ENCODE peak calls at places on chromosomes 16 and 17, in six cellular contexts. V, N, C, Y, O and G are unnamed samples.

GRCh38 chr16:92431-93339 is 14.7 kb downstream of the MPG start:
- DNase-seq in V (no peak), N (no peak), C (no peak), Y (no peak), O (no peak), G (no peak)

GRCh38 chr17:83179378-83179777 is 100.0 kb downstream of the METRNL start:
- DNase-seq in V (no peak), N (peak), C (no peak), Y (no peak), O (no peak), G (no peak)

GRCh38 chr17:78917451-78918307 is 7.5 kb downstream of the TIMP2 start:
- DNase-seq in V (no peak), N (no peak), C (no peak), Y (no peak), O (no peak), G (no peak)

GRCh38 chr17:9218911-9219310 is 197.6 kb downstream of the NTN1 start:
- DNase-seq in V (no peak), N (no peak), C (no peak), Y (peak), O (no peak), G (no peak)

GRCh38 chr16:11045441-11045840 is 101.1 kb downstream of the CLEC16A start:
- DNase-seq in V (no peak), N (no peak), C (peak), Y (no peak), O (no peak), G (peak)

GRCh38 chr16:55703003-55704001 is 47.5 kb downstream of the SLC6A2 start:
- DNase-seq in V (peak), N (no peak), C (no peak), Y (no peak), O (peak), G (no peak)

GRCh38 chr16:52747196-52747595 is 200.3 kb upstream of the TOX3 start:
- DNase-seq in V (no peak), N (no peak), C (no peak), Y (no peak), O (no peak), G (no peak)

GRCh38 chr16:56866955-56867830 is 2.2 kb downstream of the SLC12A3 start:
- DNase-seq in V (peak), N (no peak), C (no peak), Y (no peak), O (peak), G (no peak)

GRCh38 chr16:17380613-17381012 is 90.1 kb downstream of the XYLT1 start:
- DNase-seq in V (no peak), N (no peak), C (no peak), Y (no peak), O (peak), G (no peak)

DNA sequence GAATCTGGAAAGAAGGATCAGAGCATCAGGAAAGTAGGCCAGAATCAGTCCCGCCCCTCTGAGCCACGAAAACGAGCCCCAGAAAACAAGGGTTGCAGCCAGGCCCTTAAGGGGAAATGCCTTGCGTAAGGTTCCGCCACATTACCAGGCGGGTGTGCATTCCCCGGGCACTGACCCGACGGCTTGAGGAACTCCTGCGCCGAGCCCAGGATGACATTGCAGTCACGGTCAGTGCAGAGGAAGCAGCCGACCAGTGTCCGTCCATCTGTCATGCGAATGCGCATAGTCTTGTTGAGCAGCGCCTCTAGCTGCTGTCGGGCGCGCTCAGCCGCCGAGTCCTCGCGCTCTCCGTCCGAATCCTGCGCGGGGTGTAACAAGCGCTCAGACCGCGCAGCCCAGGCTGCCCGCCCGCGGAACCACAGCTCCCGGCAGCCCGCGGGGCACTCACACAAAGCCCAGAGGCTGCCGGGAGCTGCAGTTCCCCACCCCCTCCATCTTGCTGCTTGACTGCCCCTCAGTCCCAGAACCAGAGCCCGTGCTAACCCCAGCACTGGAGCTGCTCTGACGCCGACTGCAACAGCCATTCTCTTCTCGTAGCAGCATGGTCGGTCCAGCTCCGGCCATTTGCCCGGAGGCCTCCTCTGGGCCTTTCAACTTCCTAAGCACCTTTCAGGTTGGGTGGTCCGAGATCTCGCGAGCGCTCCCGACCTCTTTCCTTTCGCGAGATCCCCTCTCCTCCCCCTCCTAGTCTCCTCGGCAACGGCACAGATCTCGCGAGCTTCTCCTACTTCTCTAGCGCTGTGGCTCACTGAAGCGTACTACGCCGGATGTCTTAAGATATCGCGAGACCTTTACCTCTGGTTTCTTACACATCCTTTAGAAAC is at the start of gene NAA38:
- DNase-seq in V (peak), N (peak), C (peak), Y (peak), O (peak), G (peak)
- TF ChIP-seq POLR2A in V (peak), N (peak), C (peak), Y (no peak), O (peak), G (peak)

GRCh38 chr16:85549766-85550421 is 63.2 kb upstream of the GSE1 start:
- DNase-seq in V (no peak), N (no peak), C (no peak), Y (no peak), O (no peak), G (no peak)
- TF ChIP-seq POLR2A in V (no peak), N (no peak), C (no peak), Y (no peak), O (no peak), G (no peak)

GRCh38 chr16:70374213-70374612 is 27.5 kb downstream of the DDX19A start:
- DNase-seq in V (no peak), N (no peak), C (no peak), Y (no peak), O (no peak), G (no peak)
- TF ChIP-seq POLR2A in V (no peak), N (no peak), C (no peak), Y (no peak), O (no peak), G (no peak)

GRCh38 chr17:41666336-41666680 is 22.4 kb upstream of the EIF1 start:
- DNase-seq in V (no peak), N (peak), C (no peak), Y (peak), O (peak), G (no peak)

GRCh38 chr17:41666708-41667279 is 21.9 kb upstream of the EIF1 start:
- DNase-seq in V (peak), N (peak), C (peak), Y (peak), O (peak), G (peak)

GRCh38 chr17:41664172-41664457 is 24.6 kb upstream of the EIF1 start:
- DNase-seq in V (no peak), N (no peak), C (no peak), Y (no peak), O (no peak), G (no peak)

GRCh38 chr17:41664587-41665565 is 23.8 kb upstream of the EIF1 start:
- DNase-seq in V (no peak), N (no peak), C (no peak), Y (peak), O (no peak), G (no peak)

GRCh38 chr17:41665566-41666335 is 22.9 kb upstream of the EIF1 start:
- DNase-seq in V (peak), N (peak), C (peak), Y (peak), O (peak), G (peak)
- TF ChIP-seq POLR2A in V (peak), N (peak), C (peak), Y (no peak), O (no peak), G (peak)

DNA sequence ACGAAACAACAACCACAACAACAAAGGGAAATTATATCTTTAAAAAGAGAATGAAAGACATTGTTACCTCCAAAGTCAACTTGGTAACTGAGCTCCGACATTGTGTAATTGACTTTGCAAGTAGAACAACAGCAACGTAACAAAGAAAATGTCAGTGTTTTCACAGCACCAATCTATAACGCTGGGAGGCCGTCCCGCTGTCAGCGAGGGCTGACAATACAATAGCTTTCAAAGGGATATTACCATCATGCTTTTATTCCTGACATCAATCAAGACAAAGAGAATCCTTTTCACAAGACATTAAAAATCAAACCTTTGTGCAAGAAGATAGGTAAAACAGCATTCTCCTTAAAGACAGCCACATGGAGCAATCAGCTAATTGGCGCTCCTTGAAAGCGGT is 6.2 kb downstream of the ZNF423 start:
- DNase-seq in V (no peak), N (no peak), C (no peak), Y (no peak), O (no peak), G (no peak)
- TF ChIP-seq POLR2A in V (no peak), N (no peak), C (no peak), Y (no peak), O (no peak), G (no peak)

DNA sequence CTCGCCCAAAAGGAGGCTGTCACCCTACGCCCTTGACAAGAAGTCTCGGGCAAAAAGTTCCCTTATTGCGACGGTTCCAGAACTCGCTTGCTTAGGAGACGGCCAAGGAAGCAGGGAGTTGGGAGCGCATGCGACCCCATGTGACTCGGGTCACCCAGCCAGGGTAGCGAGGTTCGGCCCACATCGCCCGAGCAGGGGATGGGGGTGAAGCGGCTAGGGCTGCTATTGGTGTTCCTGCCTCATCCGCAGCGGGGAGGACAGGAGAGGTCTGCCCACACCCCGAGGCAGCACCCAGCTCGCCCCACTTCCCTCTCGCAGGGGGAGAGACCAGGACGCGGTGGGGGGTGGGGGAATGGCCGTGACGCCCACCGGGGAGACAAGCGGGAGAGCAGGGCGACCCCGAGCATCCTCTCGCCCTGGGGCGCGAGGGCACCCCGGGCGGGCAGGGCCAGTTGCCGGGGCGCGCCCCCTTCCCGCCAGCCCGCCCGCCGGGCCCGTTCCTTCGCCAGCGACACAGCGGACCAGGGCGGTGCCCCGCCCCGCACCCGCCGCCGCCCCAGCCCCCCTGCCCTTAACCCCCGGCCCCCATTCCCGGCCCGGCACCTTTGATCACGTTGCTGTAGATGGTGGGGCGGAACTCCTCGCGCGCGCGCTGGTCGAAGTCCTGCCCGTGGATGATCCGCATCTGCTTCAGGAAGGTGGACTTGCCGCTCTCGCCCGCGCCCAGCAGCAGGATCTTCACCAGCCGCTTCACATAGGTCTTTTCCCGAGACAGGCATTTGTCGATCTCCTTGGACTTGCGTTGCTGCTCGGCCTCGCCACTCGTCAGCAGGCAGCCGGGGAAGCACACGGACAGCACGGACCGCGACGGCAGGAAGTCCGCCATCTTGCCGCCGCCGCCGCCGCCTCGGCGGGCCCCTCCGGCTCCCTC is 567 bp downstream of the GNA13 start:
- DNase-seq in V (peak), N (peak), C (peak), Y (peak), O (peak), G (peak)
- TF ChIP-seq POLR2A in V (peak), N (peak), C (peak), Y (peak), O (no peak), G (peak)